ENCODE peak calls at places on chromosomes 13 and 19, in four cellular contexts. One of them, this sample, is unnamed.
A peak's percentile ranks its signal among the peaks of the same experiment; 100 is the strongest.

GRCh38 chr13:23639672-23640275 is 69.6 kb downstream of the TNFRSF19 start:
- DNase-seq in thyroid gland: no peak
- DNase-seq in CD4-positive, alpha-beta T cell: no peak
- DNase-seq in heart right ventricle: no peak
- DNase-seq in this sample: no peak

GRCh38 chr19:597406-598315 is 8.0 kb downstream of the HCN2 start:
- DNase-seq in CD4-positive, alpha-beta T cell: no peak
- DNase-seq in thyroid gland: no peak
- DNase-seq in heart right ventricle: no peak
- DNase-seq in this sample: no peak

GRCh38 chr19:17121736-17122293 is 46.2 kb downstream of the MYO9B start:
- DNase-seq in CD4-positive, alpha-beta T cell: no peak
- DNase-seq in heart right ventricle: no peak
- DNase-seq in thyroid gland: no peak
- DNase-seq in this sample: no peak

GRCh38 chr19:55258476-55258827 is 365 bp downstream of the PPP6R1 start:
- DNase-seq in CD4-positive, alpha-beta T cell: no peak
- DNase-seq in heart right ventricle: no peak
- DNase-seq in thyroid gland: peak; percentile 32
- DNase-seq in this sample: no peak

GRCh38 chr13:38690231-38690630 is 3.4 kb downstream of the FREM2 start:
- DNase-seq in CD4-positive, alpha-beta T cell: no peak
- DNase-seq in thyroid gland: no peak
- DNase-seq in heart right ventricle: no peak
- DNase-seq in this sample: no peak

GRCh38 chr13:45219123-45219891 is 18.5 kb upstream of the KCTD4 start:
- DNase-seq in heart right ventricle: no peak
- DNase-seq in thyroid gland: no peak
- DNase-seq in CD4-positive, alpha-beta T cell: no peak
- DNase-seq in this sample: no peak

GRCh38 chr19:50835103-50835784 is 1.9 kb upstream of the KLK15 start:
- DNase-seq in heart right ventricle: no peak
- DNase-seq in thyroid gland: peak; percentile 58
- DNase-seq in CD4-positive, alpha-beta T cell: no peak
- DNase-seq in this sample: no peak

GRCh38 chr13:32228330-32229041 is 86.7 kb downstream of the ZAR1L start:
- DNase-seq in CD4-positive, alpha-beta T cell: no peak
- DNase-seq in thyroid gland: no peak
- DNase-seq in heart right ventricle: no peak
- DNase-seq in this sample: no peak

GRCh38 chr19:32406161-32407003 is 812 bp downstream of the DPY19L3 start:
- DNase-seq in heart right ventricle: no peak
- DNase-seq in CD4-positive, alpha-beta T cell: no peak
- DNase-seq in thyroid gland: no peak
- DNase-seq in this sample: no peak

GRCh38 chr19:18529782-18530181 is 7.9 kb upstream of the ELL start:
- DNase-seq in CD4-positive, alpha-beta T cell: no peak
- DNase-seq in thyroid gland: no peak
- DNase-seq in heart right ventricle: no peak
- DNase-seq in this sample: no peak

GRCh38 chr19:22708983-22709382 is 74.9 kb downstream of the ZNF492 start:
- DNase-seq in thyroid gland: no peak
- DNase-seq in CD4-positive, alpha-beta T cell: no peak
- DNase-seq in heart right ventricle: no peak
- DNase-seq in this sample: no peak
- H3K9me3 ChIP-seq in thyroid gland: no peaks in the 10 kb centered on the region
- H3K9me3 ChIP-seq in CD4-positive, alpha-beta T cell: peaks cover 3% of the 10 kb centered on the region
- H3K9me3 ChIP-seq in heart right ventricle: peaks cover 26% of the 10 kb centered on the region
- H3K9me3 ChIP-seq in this sample: peaks cover 4% of the 10 kb centered on the region

GRCh38 chr19:23065306-23065705 is 51.5 kb upstream of the ZNF730 start:
- DNase-seq in thyroid gland: no peak
- DNase-seq in CD4-positive, alpha-beta T cell: no peak
- DNase-seq in heart right ventricle: no peak
- DNase-seq in this sample: no peak

GRCh38 chr19:23071087-23071511 is 45.7 kb upstream of the ZNF730 start:
- DNase-seq in heart right ventricle: peak; percentile 22
- DNase-seq in CD4-positive, alpha-beta T cell: no peak
- DNase-seq in thyroid gland: no peak
- DNase-seq in this sample: no peak

GRCh38 chr19:23075031-23075733 is 41.6 kb upstream of the ZNF730 start:
- DNase-seq in CD4-positive, alpha-beta T cell: no peak
- DNase-seq in heart right ventricle: peak; percentile 55
- DNase-seq in thyroid gland: peak; percentile 19
- DNase-seq in this sample: peak; percentile 93

GRCh38 chr19:23070353-23070781 is 46.5 kb upstream of the ZNF730 start:
- DNase-seq in thyroid gland: no peak
- DNase-seq in heart right ventricle: peak; percentile 44
- DNase-seq in CD4-positive, alpha-beta T cell: no peak
- DNase-seq in this sample: peak; percentile 29
- H3K9me3 ChIP-seq in thyroid gland: no peaks in the 10 kb centered on the region
- H3K9me3 ChIP-seq in heart right ventricle: no peaks in the 10 kb centered on the region
- H3K9me3 ChIP-seq in CD4-positive, alpha-beta T cell: no peaks in the 10 kb centered on the region
- H3K9me3 ChIP-seq in this sample: peaks cover 5% of the 10 kb centered on the region

GRCh38 chr19:19871932-19872331 is 6.2 kb downstream of the ZNF253 start:
- DNase-seq in heart right ventricle: no peak
- DNase-seq in thyroid gland: no peak
- DNase-seq in CD4-positive, alpha-beta T cell: no peak
- DNase-seq in this sample: no peak
- H3K9me3 ChIP-seq in heart right ventricle: no peaks in the 10 kb centered on the region
- H3K9me3 ChIP-seq in thyroid gland: no peaks in the 10 kb centered on the region
- H3K9me3 ChIP-seq in CD4-positive, alpha-beta T cell: no peaks in the 10 kb centered on the region
- H3K9me3 ChIP-seq in this sample: no peaks in the 10 kb centered on the region

GRCh38 chr19:4714016-4714415 is 9.6 kb downstream of the DPP9 start:
- DNase-seq in heart right ventricle: no peak
- DNase-seq in CD4-positive, alpha-beta T cell: no peak
- DNase-seq in thyroid gland: no peak
- DNase-seq in this sample: no peak
- H3K9me3 ChIP-seq in heart right ventricle: no peaks in the 10 kb centered on the region
- H3K9me3 ChIP-seq in CD4-positive, alpha-beta T cell: no peaks in the 10 kb centered on the region
- H3K9me3 ChIP-seq in thyroid gland: no peaks in the 10 kb centered on the region
- H3K9me3 ChIP-seq in this sample: no peaks in the 10 kb centered on the region

GRCh38 chr13:43114504-43114903 is 91.1 kb downstream of the DNAJC15 start:
- DNase-seq in CD4-positive, alpha-beta T cell: no peak
- DNase-seq in heart right ventricle: no peak
- DNase-seq in thyroid gland: no peak
- DNase-seq in this sample: no peak
- H3K9me3 ChIP-seq in CD4-positive, alpha-beta T cell: no peaks in the 10 kb centered on the region
- H3K9me3 ChIP-seq in heart right ventricle: no peaks in the 10 kb centered on the region
- H3K9me3 ChIP-seq in thyroid gland: no peaks in the 10 kb centered on the region
- H3K9me3 ChIP-seq in this sample: no peaks in the 10 kb centered on the region

GRCh38 chr19:53985863-53986262 is 5.6 kb upstream of the CACNG6 start:
- DNase-seq in CD4-positive, alpha-beta T cell: no peak
- DNase-seq in thyroid gland: no peak
- DNase-seq in heart right ventricle: no peak
- DNase-seq in this sample: no peak
- H3K9me3 ChIP-seq in CD4-positive, alpha-beta T cell: no peaks in the 10 kb centered on the region
- H3K9me3 ChIP-seq in thyroid gland: no peaks in the 10 kb centered on the region
- H3K9me3 ChIP-seq in heart right ventricle: no peaks in the 10 kb centered on the region
- H3K9me3 ChIP-seq in this sample: no peaks in the 10 kb centered on the region

This sample was measured in iPS DF 6.9.